ENCODE peak calls at places on chromosomes 16 and 17, in six cellular contexts. O is lung, G is colonic mucosa, H is cardiac muscle cell, I is esophagus squamous epithelium, C is HepG2. S is an unnamed sample.

GRCh38 chr16:30656974-30657865 is 1.0 kb upstream of the FBRS start:
- DNase-seq in O (no peak), G (no peak), H (no peak), I (no peak), C (no peak), S (no peak)

GRCh38 chr16:71351558-71351901 is 7.0 kb upstream of the CALB2 start:
- DNase-seq in O (no peak), G (no peak), H (no peak), I (no peak), C (no peak), S (no peak)

GRCh38 chr17:57995076-57995956 is 7.3 kb upstream of the VEZF1 start:
- DNase-seq in O (peak), G (peak), H (peak), I (no peak), C (peak), S (peak)

GRCh38 chr17:27540300-27541105 is 84.3 kb downstream of the KSR1 start:
- DNase-seq in O (peak), G (peak), H (peak), I (no peak), C (peak), S (peak)

GRCh38 chr16:11093578-11094074 is 149.3 kb downstream of the CLEC16A start:
- DNase-seq in O (no peak), G (peak), H (no peak), I (no peak), C (no peak), S (no peak)

GRCh38 chr16:67448580-67448979 is 17.7 kb downstream of the HSD11B2 start:
- DNase-seq in O (no peak), G (peak), H (no peak), I (no peak), C (no peak), S (no peak)

GRCh38 chr17:17021194-17021863 is 20.9 kb upstream of the MPRIP start:
- DNase-seq in O (peak), G (no peak), H (peak), I (no peak), C (peak), S (no peak)

GRCh38 chr16:69328854-69329316 is 1.5 kb downstream of the PDF start:
- DNase-seq in O (no peak), G (no peak), H (no peak), I (no peak), C (no peak), S (no peak)

GRCh38 chr16:48386559-48387312 is 1.5 kb upstream of the SIAH1 start:
- DNase-seq in O (no peak), G (no peak), H (no peak), I (no peak), C (no peak), S (no peak)

GRCh38 chr16:79970551-79971236 is 370.2 kb upstream of the MAF start:
- DNase-seq in O (peak), G (peak), H (peak), I (no peak), C (no peak), S (peak)

GRCh38 chr16:66248096-66248495 is 118.4 kb upstream of the CDH5 start:
- DNase-seq in O (peak), G (peak), H (peak), I (no peak), C (no peak), S (peak)

GRCh38 chr16:79770244-79771064 is 169.9 kb upstream of the MAF start:
- DNase-seq in O (peak), G (peak), H (peak), I (peak), C (peak), S (peak)

GRCh38 chr17:1107777-1108559 is 71.8 kb downstream of the ABR start:
- DNase-seq in O (no peak), G (peak), H (no peak), I (no peak), C (no peak), S (no peak)

GRCh38 chr17:30571921-30572320 is 94.7 kb downstream of the GOSR1 start:
- DNase-seq in O (no peak), G (no peak), H (no peak), I (no peak), C (no peak), S (no peak)

GRCh38 chr16:57759131-57759530 is 23.6 kb downstream of the KATNB1 start:
- DNase-seq in O (no peak), G (no peak), H (no peak), I (no peak), C (no peak), S (no peak)

GRCh38 chr16:89155184-89155679 is 16.3 kb upstream of the CDH15 start:
- DNase-seq in O (peak), G (peak), H (peak), I (no peak), C (no peak), S (peak)

GRCh38 chr16:50977064-50977621 is 173.9 kb downstream of the SALL1 start:
- DNase-seq in O (no peak), G (no peak), H (no peak), I (no peak), C (no peak), S (no peak)

GRCh38 chr16:56657555-56658430 is at the start of gene MT1F:
- DNase-seq in O (peak), G (peak), H (peak), I (no peak), C (peak), S (peak)

GRCh38 chr17:50107790-50108414 is 12.8 kb downstream of the PDK2 start:
- DNase-seq in O (no peak), G (no peak), H (no peak), I (no peak), C (no peak), S (no peak)

GRCh38 chr16:81652798-81653505 is 126.1 kb upstream of the PLCG2 start:
- DNase-seq in O (no peak), G (no peak), H (no peak), I (no peak), C (no peak), S (no peak)

GRCh38 chr17:57278740-57279387 is 22.5 kb downstream of the MSI2 start:
- DNase-seq in O (no peak), G (no peak), H (no peak), I (no peak), C (no peak), S (no peak)

GRCh38 chr17:32813021-32813420 is 63.9 kb downstream of the MYO1D start:
- DNase-seq in O (no peak), G (no peak), H (peak), I (no peak), C (no peak), S (no peak)

GRCh38 chr16:21101631-21102420 is 48.8 kb downstream of the DNAH3 start:
- DNase-seq in O (no peak), G (no peak), H (peak), I (no peak), C (peak), S (no peak)

GRCh38 chr17:74493381-74493833 is 27.0 kb downstream of the CD300A start:
- DNase-seq in O (peak), G (peak), H (peak), I (no peak), C (peak), S (peak)

GRCh38 chr17:35743911-35744328 is 9.1 kb downstream of the GAS2L2 start:
- DNase-seq in O (no peak), G (no peak), H (peak), I (no peak), C (no peak), S (no peak)

GRCh38 chr17:511833-512251 is 159.2 kb upstream of the RPH3AL start:
- DNase-seq in O (no peak), G (no peak), H (no peak), I (no peak), C (no peak), S (no peak)

GRCh38 chr17:75695830-75696271 is 25.4 kb upstream of the ITGB4 start:
- DNase-seq in O (no peak), G (peak), H (no peak), I (no peak), C (no peak), S (no peak)

GRCh38 chr17:63124536-63124935 is 158.5 kb downstream of the TANC2 start:
- DNase-seq in O (no peak), G (no peak), H (no peak), I (no peak), C (no peak), S (no peak)

GRCh38 chr16:14041164-14041563 is 30.0 kb upstream of the MRTFB start:
- DNase-seq in O (no peak), G (no peak), H (no peak), I (no peak), C (no peak), S (no peak)

GRCh38 chr17:69473801-69474170 is 59.3 kb downstream of the MAP2K6 start:
- DNase-seq in O (no peak), G (no peak), H (no peak), I (no peak), C (no peak), S (no peak)

GRCh38 chr16:28139530-28139929 is 72.2 kb downstream of the XPO6 start:
- DNase-seq in O (no peak), G (no peak), H (no peak), I (no peak), C (no peak), S (no peak)

GRCh38 chr16:28146536-28146935 is 65.2 kb downstream of the XPO6 start:
- DNase-seq in O (no peak), G (no peak), H (no peak), I (no peak), C (no peak), S (no peak)

GRCh38 chr16:28136751-28137434 is 73.4 kb upstream of the GSG1L start:
- DNase-seq in O (no peak), G (no peak), H (peak), I (no peak), C (no peak), S (no peak)

DNA sequence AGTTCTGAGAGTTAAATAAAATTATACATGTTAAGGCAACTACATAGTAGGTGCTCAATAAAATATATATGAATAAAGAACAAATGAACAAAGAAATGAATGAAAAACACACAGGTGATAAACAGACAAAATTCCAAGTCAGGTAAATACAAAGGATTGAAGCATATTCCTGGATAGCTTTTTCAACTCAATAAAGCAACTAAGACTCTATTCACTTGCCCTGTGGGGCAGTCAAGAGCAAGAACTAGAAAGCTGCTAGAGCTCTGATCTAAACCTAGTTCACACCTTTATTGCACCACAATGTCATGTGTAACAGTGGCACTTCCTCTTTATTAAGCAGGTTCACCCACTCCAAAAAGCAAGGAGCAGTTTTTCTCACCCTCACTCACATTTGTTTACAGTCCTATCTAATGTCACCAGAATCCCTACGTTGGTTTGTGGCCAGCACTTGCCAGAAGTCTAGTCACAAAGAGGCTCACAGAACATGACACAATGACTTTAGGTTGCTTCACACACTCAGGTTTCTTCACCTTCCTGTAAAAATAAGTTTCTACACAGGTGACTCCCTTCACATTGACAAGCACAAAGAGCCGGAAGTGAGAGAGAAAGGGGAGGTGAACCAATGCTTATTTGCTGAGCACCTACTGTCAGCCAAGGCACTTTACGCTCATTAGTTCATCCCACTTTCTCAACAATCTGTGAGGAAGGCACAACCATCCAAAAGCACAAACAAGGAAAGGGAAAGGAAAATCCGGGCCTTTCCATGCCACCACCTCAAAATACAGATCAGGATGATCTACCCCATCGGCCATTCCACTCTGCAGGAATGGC is 70.8 kb downstream of the XPO6 start:
- DNase-seq in O (peak), G (no peak), H (no peak), I (no peak), C (peak), S (no peak)
- H3K27ac ChIP-seq in O (no peak), G (peak), H (no peak), I (peak), C (no peak), S (no peak)

GRCh38 chr17:72120878-72121163 is at the start of gene SOX9:
- DNase-seq in O (peak), G (peak), H (peak), I (no peak), C (peak), S (no peak)
- H3K27ac ChIP-seq in O (peak), G (peak), H (no peak), I (peak), C (peak), S (no peak)

GRCh38 chr16:87845807-87846619 is 23.3 kb downstream of the SLC7A5 start:
- DNase-seq in O (no peak), G (no peak), H (no peak), I (no peak), C (no peak), S (no peak)

GRCh38 chr16:87844374-87844733 is 25.0 kb downstream of the SLC7A5 start:
- DNase-seq in O (no peak), G (no peak), H (no peak), I (no peak), C (no peak), S (no peak)

GRCh38 chr16:87843678-87844373 is 25.5 kb downstream of the SLC7A5 start:
- DNase-seq in O (no peak), G (no peak), H (no peak), I (no peak), C (no peak), S (no peak)

GRCh38 chr16:87844809-87845208 is 24.5 kb downstream of the SLC7A5 start:
- DNase-seq in O (no peak), G (no peak), H (no peak), I (no peak), C (no peak), S (no peak)

DNA sequence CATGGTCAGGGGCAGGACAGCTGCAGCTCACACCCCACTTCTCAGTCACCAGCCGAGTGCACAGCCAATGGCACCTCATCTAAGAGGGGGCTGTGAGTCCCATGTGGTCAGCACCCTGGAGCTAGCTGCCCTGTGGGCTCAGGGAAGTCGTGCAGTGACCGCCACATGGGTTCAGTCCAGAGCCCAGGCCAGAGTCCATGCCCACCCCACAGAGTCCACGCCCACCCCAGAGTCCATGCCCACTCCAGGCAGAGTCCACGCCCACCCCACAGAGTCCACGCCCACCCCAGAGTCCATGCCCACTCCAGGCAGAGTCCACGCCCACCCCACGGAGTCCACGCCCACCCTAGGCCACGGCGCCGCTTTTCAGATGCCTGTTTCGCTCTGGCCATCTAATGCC is 24.1 kb downstream of the SLC7A5 start:
- DNase-seq in O (no peak), G (no peak), H (no peak), I (no peak), C (no peak), S (no peak)
- H3K27ac ChIP-seq in O (no peak), G (no peak), H (no peak), I (peak), C (peak), S (no peak)

GRCh38 chr17:29331330-29331729 is 37.4 kb upstream of the NUFIP2 start:
- DNase-seq in O (no peak), G (no peak), H (no peak), I (no peak), C (peak), S (no peak)

GRCh38 chr17:29322363-29322762 is 28.4 kb upstream of the NUFIP2 start:
- DNase-seq in O (no peak), G (no peak), H (no peak), I (no peak), C (no peak), S (no peak)

GRCh38 chr17:29326414-29326813 is 32.5 kb upstream of the NUFIP2 start:
- DNase-seq in O (no peak), G (no peak), H (no peak), I (no peak), C (no peak), S (no peak)
- H3K27ac ChIP-seq in O (no peak), G (no peak), H (no peak), I (no peak), C (no peak), S (no peak)

S was measured in uterus.